ENCODE peak calls at places on chromosomes 5 and 9, in eight cellular contexts. U, G, K, R, L, X, H and S are unnamed samples.

GRCh38 chr5:171750316-171750788 is 35.3 kb upstream of the SMIM23 start:
- DNase-seq in L (no peak), X (peak), H (no peak), G (no peak), U (peak), R (peak), K (no peak), S (no peak)

GRCh38 chr5:157166164-157166493 is at the start of gene GARIN3:
- DNase-seq in R (no peak), U (no peak), X (no peak), G (no peak), K (no peak), H (no peak), L (no peak), S (no peak)

GRCh38 chr5:177147239-177147638 is 13.7 kb downstream of the NSD1 start:
- DNase-seq in H (no peak), X (no peak), L (no peak), U (no peak), G (no peak), K (no peak), R (no peak), S (no peak)

GRCh38 chr5:125257057-125257970 is 510.9 kb upstream of the ZNF608 start:
- DNase-seq in G (no peak), R (no peak), H (no peak), L (no peak), X (no peak), K (no peak), U (no peak), S (no peak)

GRCh38 chr5:123215929-123216702 is 127.1 kb downstream of the PRDM6 start:
- DNase-seq in R (no peak), U (no peak), G (no peak), H (no peak), X (no peak), K (no peak), L (no peak), S (no peak)

GRCh38 chr5:104594850-104595249 is 1032.3 kb upstream of the NUDT12 start:
- DNase-seq in R (no peak), L (no peak), G (no peak), X (no peak), H (no peak), K (no peak), U (no peak), S (no peak)

GRCh38 chr9:138112090-138112748 is 234.6 kb downstream of the CACNA1B start:
- DNase-seq in R (no peak), X (no peak), H (no peak), U (no peak), G (no peak), L (no peak), K (no peak), S (no peak)

GRCh38 chr5:35804201-35804653 is 52.5 kb upstream of the IL7R start:
- DNase-seq in X (no peak), K (no peak), H (no peak), R (no peak), U (no peak), L (no peak), G (no peak), S (no peak)

GRCh38 chr9:37187713-37188439 is 67.5 kb downstream of the ZCCHC7 start:
- DNase-seq in U (peak), K (no peak), H (no peak), X (no peak), L (no peak), G (no peak), R (no peak), S (no peak)

GRCh38 chr9:86945868-86946711 is 1.2 kb downstream of the GAS1 start:
- DNase-seq in L (no peak), U (peak), K (peak), R (peak), G (peak), H (no peak), X (peak), S (peak)

GRCh38 chr5:132237670-132238069 is 10.0 kb upstream of the P4HA2 start:
- DNase-seq in H (no peak), L (no peak), G (no peak), X (no peak), K (no peak), U (no peak), R (no peak), S (no peak)

GRCh38 chr5:162657076-162657475 is 589.5 kb downstream of the GABRG2 start:
- DNase-seq in U (no peak), H (no peak), K (no peak), L (no peak), G (no peak), R (no peak), X (no peak), S (no peak)

GRCh38 chr9:87137718-87138117 is 190.4 kb upstream of the GAS1 start:
- DNase-seq in K (no peak), X (no peak), G (no peak), H (no peak), U (no peak), L (no peak), R (no peak), S (no peak)

GRCh38 chr5:65577141-65577540 is 14.0 kb downstream of the PPWD1 start:
- DNase-seq in U (no peak), R (no peak), G (no peak), L (peak), H (no peak), X (no peak), K (no peak), S (no peak)

GRCh38 chr5:145689235-145689634 is 145.9 kb downstream of the PRELID2 start:
- DNase-seq in X (no peak), U (peak), K (no peak), H (no peak), G (peak), L (no peak), R (no peak), S (no peak)

GRCh38 chr9:77516781-77517180 is 131.3 kb downstream of the GNA14 start:
- DNase-seq in L (no peak), K (no peak), X (no peak), G (no peak), H (no peak), U (no peak), R (no peak), S (no peak)

GRCh38 chr5:172223901-172224873 is 30.2 kb downstream of the EFCAB9 start:
- DNase-seq in X (no peak), K (no peak), L (no peak), G (no peak), R (no peak), U (peak), H (no peak), S (no peak)

GRCh38 chr9:131627846-131628820 is 82.8 kb downstream of the PRRT1B start:
- DNase-seq in X (no peak), H (no peak), G (no peak), L (peak), R (no peak), U (no peak), K (no peak), S (no peak)

GRCh38 chr5:167642779-167643517 is 648.5 kb upstream of the WWC1 start:
- DNase-seq in U (no peak), K (no peak), G (no peak), H (no peak), L (peak), X (no peak), R (no peak), S (no peak)

GRCh38 chr5:42338136-42338535 is 85.1 kb upstream of the GHR start:
- DNase-seq in K (no peak), H (no peak), R (no peak), G (no peak), L (no peak), U (no peak), X (no peak), S (no peak)

GRCh38 chr5:42337143-42337542 is 86.1 kb upstream of the GHR start:
- DNase-seq in X (no peak), K (no peak), R (no peak), H (no peak), U (no peak), L (no peak), G (no peak), S (no peak)

GRCh38 chr5:42337607-42338006 is 85.6 kb upstream of the GHR start:
- DNase-seq in L (no peak), X (no peak), K (no peak), H (no peak), G (no peak), U (no peak), R (no peak), S (no peak)
- TF ChIP-seq CTCF in L (no peak), X (no peak), K (no peak), H (no peak), G (no peak), U (no peak), R (no peak), S (no peak)

GRCh38 chr9:32550609-32551490 is 1.3 kb upstream of the SMIM27 start:
- DNase-seq in U (peak), R (peak), L (peak), H (peak), X (peak), G (peak), K (peak), S (peak)
- TF ChIP-seq CTCF in U (peak), R (no peak), L (peak), H (no peak), X (no peak), G (no peak), K (no peak), S (peak)

DNA sequence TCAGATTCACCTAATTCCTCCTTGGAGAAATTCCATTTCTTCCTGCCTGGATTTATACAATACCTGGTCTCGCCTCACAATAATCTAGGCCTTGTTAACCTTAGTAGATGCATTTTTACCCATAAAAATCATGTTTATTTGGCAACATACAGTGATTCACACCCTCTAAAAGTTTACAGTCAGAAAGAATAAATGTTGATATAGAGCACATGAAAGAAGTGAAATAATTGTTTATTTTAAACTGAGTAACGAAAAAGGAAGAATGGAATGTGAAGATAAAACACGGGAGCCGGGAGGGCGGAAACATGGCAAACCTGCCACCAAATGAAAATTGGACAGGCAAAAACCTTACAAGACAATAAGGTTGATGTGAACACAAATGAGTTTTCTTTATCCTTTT is 28.9 kb upstream of the KCNN2 start:
- DNase-seq in G (no peak), X (no peak), K (no peak), L (no peak), H (no peak), R (no peak), U (no peak), S (no peak)
- TF ChIP-seq CTCF in G (no peak), X (no peak), K (no peak), L (no peak), H (no peak), R (no peak), U (no peak), S (no peak)

DNA sequence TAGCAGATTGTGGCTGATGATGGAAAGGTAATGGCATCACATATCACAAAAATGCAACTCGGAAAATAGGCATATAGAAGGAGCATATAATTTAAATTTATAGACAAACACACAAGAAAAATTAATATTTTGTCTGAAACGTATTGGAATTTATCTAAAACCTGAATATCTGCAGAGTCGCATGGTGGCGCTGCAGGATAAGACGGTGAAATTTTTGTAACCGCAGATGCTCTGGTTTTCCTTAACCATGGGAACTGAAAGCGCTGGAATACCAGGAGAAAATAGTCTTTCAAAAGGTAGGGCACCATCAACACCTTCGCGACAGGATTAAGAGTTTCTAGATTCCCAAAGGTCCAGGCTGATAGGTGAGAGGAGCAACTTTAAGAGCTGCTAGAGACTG is 11.0 kb downstream of the PCDHB14 start:
- DNase-seq in G (no peak), L (no peak), H (no peak), U (no peak), R (no peak), X (no peak), K (no peak), S (no peak)
- TF ChIP-seq CTCF in G (no peak), L (no peak), H (no peak), U (peak), R (no peak), X (no peak), K (no peak), S (no peak)

GRCh38 chr9:115170674-115171073 is 52.7 kb upstream of the TNC start:
- DNase-seq in G (peak), H (no peak), U (no peak), L (no peak), K (no peak), R (peak), X (no peak), S (no peak)
- TF ChIP-seq CTCF in G (no peak), H (no peak), U (no peak), L (no peak), K (no peak), R (no peak), X (no peak), S (no peak)

GRCh38 chr9:23492126-23493002 is 333.7 kb downstream of the ELAVL2 start:
- DNase-seq in X (peak), R (no peak), H (no peak), L (peak), U (peak), G (no peak), K (no peak), S (peak)
- TF ChIP-seq CTCF in X (peak), R (peak), H (no peak), L (peak), U (peak), G (no peak), K (no peak), S (peak)

GRCh38 chr5:165620394-165620793 is 2115.0 kb downstream of the MAT2B start:
- DNase-seq in R (no peak), G (no peak), X (no peak), H (peak), K (no peak), L (peak), U (no peak), S (no peak)

GRCh38 chr5:165617491-165617890 is 2112.1 kb downstream of the MAT2B start:
- DNase-seq in X (no peak), L (no peak), U (no peak), H (no peak), R (no peak), K (no peak), G (no peak), S (no peak)

DNA sequence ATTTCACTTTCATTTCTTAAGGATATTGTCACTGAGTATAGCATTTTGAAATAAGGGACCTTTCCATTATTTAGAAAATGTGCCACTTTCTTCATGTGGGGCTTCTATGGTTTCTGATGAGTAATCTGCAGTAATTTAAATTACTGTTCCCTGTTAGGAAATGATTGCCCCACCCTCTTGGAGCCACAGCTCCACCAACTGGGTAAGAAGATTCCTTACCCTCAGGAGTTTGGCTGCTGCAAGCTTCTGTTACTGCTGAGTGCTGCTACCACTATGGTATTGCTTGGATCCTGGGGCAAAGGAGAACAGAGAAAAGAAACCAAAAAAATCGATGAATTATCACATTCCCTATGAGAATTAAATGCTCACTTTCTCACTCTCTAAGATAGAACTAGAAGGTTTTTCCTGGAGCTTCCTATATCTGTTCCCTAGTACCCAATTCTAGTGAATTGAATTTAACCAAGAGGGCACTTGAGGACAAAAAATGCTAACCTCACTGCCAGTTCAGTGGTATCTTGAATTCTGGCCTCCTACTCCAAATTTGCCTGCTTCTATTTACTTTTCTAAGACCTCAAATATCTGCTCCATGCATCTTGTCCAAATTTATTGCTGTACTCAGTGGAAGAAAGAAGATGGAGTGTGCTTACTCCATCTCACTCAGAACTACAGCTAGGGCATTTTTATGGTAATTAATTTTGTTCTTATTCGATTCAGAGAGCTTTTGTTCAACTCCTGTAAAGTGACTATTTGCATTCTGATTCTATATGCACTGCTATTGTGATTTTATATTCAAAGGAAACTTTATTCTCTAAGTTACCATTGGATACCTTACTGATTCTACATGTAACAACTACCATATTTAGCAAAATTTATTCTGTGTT is 2111.4 kb downstream of the MAT2B start:
- DNase-seq in L (peak), R (no peak), G (no peak), U (peak), X (no peak), H (no peak), K (no peak), S (no peak)
- TF ChIP-seq CTCF in L (peak), R (peak), G (no peak), U (no peak), X (no peak), H (no peak), K (no peak), S (no peak)

GRCh38 chr9:109083813-109084405 is 35.8 kb downstream of the TMEM245 start:
- DNase-seq in G (no peak), U (no peak), X (no peak), L (no peak), R (no peak), H (no peak), K (no peak), S (no peak)

GRCh38 chr9:109087795-109088194 is 32.0 kb downstream of the TMEM245 start:
- DNase-seq in U (no peak), K (no peak), L (no peak), H (no peak), X (no peak), R (no peak), G (no peak), S (no peak)

GRCh38 chr9:109088221-109088620 is 31.5 kb downstream of the TMEM245 start:
- DNase-seq in H (no peak), X (no peak), K (no peak), U (no peak), R (no peak), G (no peak), L (no peak), S (no peak)

GRCh38 chr9:109085510-109085909 is 34.2 kb downstream of the TMEM245 start:
- DNase-seq in L (no peak), X (peak), K (no peak), R (no peak), H (no peak), G (no peak), U (no peak), S (no peak)

DNA sequence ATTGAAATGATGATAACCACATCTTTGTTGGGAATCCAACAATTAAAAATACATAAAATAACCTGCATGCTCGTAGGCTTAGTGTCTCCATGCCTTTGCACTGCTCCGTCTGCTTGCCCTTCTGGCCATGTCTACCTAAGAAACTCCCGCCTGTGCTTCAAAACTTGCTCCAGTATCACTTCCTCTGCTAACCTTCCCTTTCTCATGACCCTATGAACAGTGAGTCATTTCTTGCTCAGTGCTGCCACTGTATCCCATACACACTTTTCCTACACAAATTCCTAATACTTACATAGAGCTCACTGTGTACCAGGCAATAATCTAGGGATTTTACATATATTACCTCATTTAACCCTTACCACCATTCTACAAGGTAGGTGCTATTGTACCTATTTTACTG is 33.5 kb downstream of the TMEM245 start:
- DNase-seq in K (no peak), X (no peak), L (no peak), G (no peak), U (peak), R (no peak), H (no peak), S (no peak)
- TF ChIP-seq CTCF in K (no peak), X (no peak), L (no peak), G (no peak), U (no peak), R (no peak), H (no peak), S (no peak)

DNA sequence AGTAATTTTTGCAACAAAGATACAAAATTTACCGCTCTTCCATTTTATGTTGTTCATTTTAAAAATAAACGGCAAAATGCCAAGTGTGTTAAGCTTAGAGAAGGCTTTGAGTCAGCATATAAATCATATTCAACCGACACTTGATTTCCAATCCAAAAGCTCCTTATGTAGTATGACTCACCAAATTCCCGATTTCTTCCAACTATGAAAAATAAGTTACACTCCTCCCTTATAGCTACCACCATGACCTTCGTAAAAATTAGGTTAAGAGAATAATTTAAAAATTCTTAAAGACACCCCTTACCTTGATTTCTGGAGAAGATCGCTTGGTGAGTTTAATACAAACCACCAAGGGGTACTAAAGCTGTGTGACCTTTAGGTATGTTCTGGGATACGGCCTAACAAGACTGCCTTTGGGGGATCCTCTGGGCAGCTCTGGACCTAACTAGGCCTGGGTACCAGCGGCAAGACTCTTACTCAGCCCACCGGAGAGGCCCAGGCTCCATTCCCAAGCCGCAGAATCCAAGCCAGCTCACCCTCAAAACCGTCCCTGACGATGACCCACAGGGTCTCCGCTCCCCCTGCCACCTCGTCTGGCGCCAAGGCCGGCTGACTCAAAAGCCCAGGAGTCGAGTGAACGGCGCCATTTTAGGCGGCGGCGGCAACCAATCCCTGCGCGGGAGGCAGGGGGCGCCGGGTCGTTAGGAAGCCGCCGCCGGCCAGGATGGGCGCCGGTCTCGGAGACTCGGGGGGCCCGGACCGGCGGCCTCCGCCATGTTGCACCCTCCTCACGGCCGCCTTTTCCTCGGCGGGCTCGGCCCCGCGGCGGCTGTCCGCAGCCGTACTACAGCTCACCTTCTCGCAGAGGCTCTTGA is 731 bp downstream of the PPP2CA start:
- DNase-seq in K (peak), G (peak), U (peak), R (peak), L (peak), H (no peak), X (peak), S (peak)
- TF ChIP-seq CTCF in K (no peak), G (no peak), U (no peak), R (peak), L (no peak), H (no peak), X (peak), S (no peak)